ENCODE peak calls at places on chromosomes 7 and 10, in six cellular contexts. N, Q, X, J, I and D are unnamed samples.

GRCh38 chr10:129860396-129860795 is 103.7 kb downstream of the EBF3 start:
- DNase-seq in J (no peak), I (no peak), Q (no peak), X (no peak), N (no peak), D (no peak)

GRCh38 chr7:129721139-129721538 is 109.6 kb downstream of the NRF1 start:
- DNase-seq in I (no peak), J (no peak), Q (no peak), X (no peak), N (peak), D (no peak)

GRCh38 chr7:76315372-76315771 is 12.9 kb downstream of the HSPB1 start:
- DNase-seq in I (no peak), Q (no peak), X (no peak), N (no peak), J (no peak), D (peak)

GRCh38 chr10:27437775-27438174 is 66.3 kb upstream of the RAB18 start:
- DNase-seq in J (no peak), N (no peak), I (no peak), Q (no peak), X (no peak), D (no peak)

GRCh38 chr7:104415700-104416099 is 87.3 kb downstream of the LHFPL3 start:
- DNase-seq in Q (no peak), I (no peak), J (no peak), X (no peak), N (no peak), D (no peak)

GRCh38 chr7:119090851-119091250 is 866.3 kb downstream of the ANKRD7 start:
- DNase-seq in I (no peak), X (no peak), J (no peak), Q (no peak), N (no peak), D (no peak)

GRCh38 chr10:13972609-13973008 is 358.1 kb downstream of the FRMD4A start:
- DNase-seq in X (no peak), J (no peak), I (no peak), Q (no peak), N (no peak), D (no peak)

GRCh38 chr7:102230593-102230992 is 56.1 kb upstream of the SH2B2 start:
- DNase-seq in X (no peak), J (no peak), N (peak), I (no peak), Q (peak), D (no peak)

GRCh38 chr10:75207868-75208167 is 2.8 kb upstream of the VDAC2 start:
- DNase-seq in J (no peak), N (no peak), X (no peak), I (no peak), Q (no peak), D (no peak)

GRCh38 chr7:100585511-100586265 is at the start of gene LRCH4:
- DNase-seq in I (no peak), X (no peak), Q (peak), J (peak), N (peak), D (no peak)

GRCh38 chr7:140153666-140154161 is 23.1 kb downstream of the KDM7A start:
- DNase-seq in I (no peak), J (no peak), N (no peak), X (no peak), Q (no peak), D (peak)

GRCh38 chr7:92815412-92815811 is 21.0 kb downstream of the CDK6 start:
- DNase-seq in Q (no peak), N (no peak), I (no peak), J (no peak), X (no peak), D (no peak)

GRCh38 chr10:91996266-91996665 is 72.7 kb downstream of the BTAF1 start:
- DNase-seq in J (no peak), X (no peak), I (no peak), N (no peak), Q (no peak), D (no peak)

GRCh38 chr10:103786020-103786419 is 69.4 kb downstream of the SH3PXD2A start:
- DNase-seq in I (no peak), J (no peak), X (no peak), N (no peak), Q (no peak), D (no peak)

GRCh38 chr10:83917519-83918506 is 221.5 kb upstream of the GHITM start:
- DNase-seq in I (no peak), X (no peak), J (peak), N (no peak), Q (no peak), D (peak)

GRCh38 chr10:63576501-63576900 is 55.3 kb downstream of the REEP3 start:
- DNase-seq in N (no peak), J (no peak), Q (no peak), X (no peak), I (no peak), D (no peak)

GRCh38 chr10:98620503-98620902 is 173.8 kb upstream of the HPS1 start:
- DNase-seq in I (no peak), Q (no peak), J (peak), N (no peak), X (no peak), D (no peak)

GRCh38 chr10:124468624-124469023 is 7.0 kb downstream of the LHPP start:
- DNase-seq in N (no peak), Q (no peak), J (no peak), I (no peak), X (no peak), D (no peak)

GRCh38 chr10:76558586-76558985 is 1079.0 kb downstream of the KCNMA1 start:
- DNase-seq in X (no peak), Q (no peak), I (no peak), N (peak), J (no peak), D (no peak)

GRCh38 chr10:75586814-75587213 is 155.4 kb downstream of the LRMDA start:
- DNase-seq in I (no peak), Q (no peak), J (no peak), N (no peak), X (no peak), D (no peak)

GRCh38 chr10:114151486-114151885 is 22.5 kb downstream of the CCDC186 start:
- DNase-seq in Q (peak), N (peak), J (no peak), I (peak), X (no peak), D (no peak)

GRCh38 chr10:71077143-71077581 is 135.2 kb upstream of the UNC5B start:
- DNase-seq in I (no peak), X (no peak), J (peak), N (peak), Q (no peak), D (no peak)

GRCh38 chr7:127657500-127657899 is 5.5 kb downstream of the SND1 start:
- DNase-seq in N (no peak), J (no peak), X (no peak), I (no peak), Q (no peak), D (no peak)

GRCh38 chr10:24722131-24722675 is 1.5 kb downstream of the ARHGAP21 start:
- DNase-seq in I (no peak), J (no peak), Q (no peak), X (no peak), N (no peak), D (no peak)

GRCh38 chr10:101595591-101596433 is 7.7 kb downstream of the DPCD start:
- DNase-seq in Q (no peak), I (no peak), J (no peak), X (no peak), N (no peak), D (no peak)

GRCh38 chr7:37113661-37114355 is 334.9 kb downstream of the ELMO1 start:
- DNase-seq in N (peak), I (no peak), X (no peak), J (no peak), Q (no peak), D (no peak)

GRCh38 chr10:110398419-110399162 is 93.9 kb upstream of the SMNDC1 start:
- DNase-seq in N (peak), I (peak), X (no peak), J (peak), Q (peak), D (peak)

GRCh38 chr7:118104812-118105441 is 79.0 kb upstream of the LSM8 start:
- DNase-seq in J (no peak), N (peak), I (no peak), Q (peak), X (no peak), D (no peak)

GRCh38 chr7:103962070-103962469 is 27.4 kb downstream of the RELN start:
- DNase-seq in X (no peak), N (no peak), Q (no peak), J (peak), I (no peak), D (no peak)

GRCh38 chr7:24980695-24981543 is 941 bp upstream of the OSBPL3 start:
- DNase-seq in I (no peak), X (no peak), J (peak), N (peak), Q (peak), D (peak)

GRCh38 chr7:39379416-39379815 is 186.8 kb upstream of the YAE1 start:
- DNase-seq in Q (no peak), N (no peak), X (no peak), J (no peak), I (no peak), D (no peak)

GRCh38 chr7:39372383-39372782 is 193.8 kb upstream of the YAE1 start:
- DNase-seq in Q (no peak), I (no peak), N (no peak), J (no peak), X (no peak), D (no peak)

GRCh38 chr7:39375874-39376190 is 190.4 kb upstream of the YAE1 start:
- DNase-seq in N (no peak), I (no peak), J (no peak), Q (no peak), X (no peak), D (no peak)

DNA sequence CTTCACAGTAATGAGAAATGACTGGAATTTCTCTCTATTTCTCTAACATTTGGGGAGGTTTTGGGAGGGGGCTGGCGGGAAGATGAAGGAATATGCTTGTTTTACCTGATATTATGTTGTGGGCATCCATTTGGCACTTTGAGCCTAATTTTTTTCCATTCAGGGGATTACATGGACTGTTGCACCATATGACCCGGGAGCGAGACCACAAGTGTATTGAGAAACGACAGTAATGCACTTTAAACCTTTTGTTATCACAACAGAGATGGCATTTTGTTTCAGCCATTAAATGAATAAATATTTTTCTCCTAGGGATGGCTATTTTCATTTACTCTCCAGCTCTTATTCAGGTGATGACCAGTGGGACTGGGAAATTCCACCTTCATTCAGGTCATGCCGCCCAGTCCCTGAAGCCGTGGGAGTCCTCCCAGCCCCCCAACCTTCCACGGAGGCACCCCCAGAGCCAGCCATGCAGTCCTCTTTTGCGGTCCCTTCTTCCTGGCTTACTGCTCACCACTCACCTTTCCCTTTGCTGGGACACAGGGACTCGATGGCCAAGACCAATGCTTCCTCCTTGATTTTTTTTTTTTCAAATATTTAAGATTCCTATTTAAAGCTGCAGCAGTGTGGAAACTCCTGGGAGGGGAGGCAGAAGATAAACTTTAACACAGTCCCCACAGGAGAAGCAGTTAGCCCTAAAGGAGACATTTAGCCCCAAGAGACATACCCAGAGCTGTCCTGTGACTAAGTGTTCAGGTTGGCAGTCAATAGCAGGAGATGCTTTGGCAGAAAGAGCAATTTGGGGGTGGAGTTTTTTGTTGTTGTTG is 190.9 kb upstream of the YAE1 start:
- DNase-seq in I (no peak), J (no peak), Q (no peak), X (no peak), N (no peak), D (no peak)
- H3K27ac ChIP-seq in I (no peak), J (no peak), Q (no peak), X (no peak), N (no peak), D (no peak)

DNA sequence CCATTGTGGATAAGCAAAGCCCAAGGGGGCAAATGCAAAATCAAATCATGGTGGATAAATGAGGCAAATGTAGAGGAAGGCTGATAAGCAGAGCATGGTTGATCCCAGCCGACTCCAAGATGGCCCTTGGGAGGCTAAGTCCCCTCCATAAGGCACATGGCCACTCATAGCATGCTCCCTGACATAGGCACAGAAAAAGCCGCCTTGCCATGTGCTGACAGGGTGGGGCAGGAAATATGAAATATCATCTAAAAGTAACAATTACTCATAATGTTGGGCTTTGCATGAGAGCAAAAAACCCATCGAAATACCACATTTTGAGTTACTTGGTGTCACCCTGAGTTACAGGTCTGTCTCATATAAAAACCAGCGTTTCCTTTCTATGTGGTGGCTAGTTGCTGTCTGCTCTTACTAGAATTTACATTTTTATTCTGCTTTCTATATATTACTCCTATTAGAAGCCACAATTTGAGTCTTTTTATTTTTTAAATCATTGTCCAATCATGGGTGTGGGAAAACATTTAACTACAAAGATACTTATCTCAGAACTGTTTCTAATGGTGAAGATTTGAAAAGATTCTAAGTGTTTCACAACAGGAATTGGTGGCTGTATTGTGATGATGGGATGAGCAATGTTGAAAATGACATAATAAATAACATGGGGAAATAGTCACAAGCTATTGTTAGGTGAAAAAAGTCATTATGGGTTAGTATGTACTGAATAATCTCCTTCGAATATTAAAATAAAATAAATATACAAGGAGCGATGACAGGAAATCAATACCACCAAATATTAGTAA is 102.7 kb downstream of the CUBN start:
- DNase-seq in Q (peak), X (no peak), N (peak), I (no peak), J (peak), D (no peak)
- H3K27ac ChIP-seq in Q (peak), X (no peak), N (peak), I (peak), J (no peak), D (no peak)

DNA sequence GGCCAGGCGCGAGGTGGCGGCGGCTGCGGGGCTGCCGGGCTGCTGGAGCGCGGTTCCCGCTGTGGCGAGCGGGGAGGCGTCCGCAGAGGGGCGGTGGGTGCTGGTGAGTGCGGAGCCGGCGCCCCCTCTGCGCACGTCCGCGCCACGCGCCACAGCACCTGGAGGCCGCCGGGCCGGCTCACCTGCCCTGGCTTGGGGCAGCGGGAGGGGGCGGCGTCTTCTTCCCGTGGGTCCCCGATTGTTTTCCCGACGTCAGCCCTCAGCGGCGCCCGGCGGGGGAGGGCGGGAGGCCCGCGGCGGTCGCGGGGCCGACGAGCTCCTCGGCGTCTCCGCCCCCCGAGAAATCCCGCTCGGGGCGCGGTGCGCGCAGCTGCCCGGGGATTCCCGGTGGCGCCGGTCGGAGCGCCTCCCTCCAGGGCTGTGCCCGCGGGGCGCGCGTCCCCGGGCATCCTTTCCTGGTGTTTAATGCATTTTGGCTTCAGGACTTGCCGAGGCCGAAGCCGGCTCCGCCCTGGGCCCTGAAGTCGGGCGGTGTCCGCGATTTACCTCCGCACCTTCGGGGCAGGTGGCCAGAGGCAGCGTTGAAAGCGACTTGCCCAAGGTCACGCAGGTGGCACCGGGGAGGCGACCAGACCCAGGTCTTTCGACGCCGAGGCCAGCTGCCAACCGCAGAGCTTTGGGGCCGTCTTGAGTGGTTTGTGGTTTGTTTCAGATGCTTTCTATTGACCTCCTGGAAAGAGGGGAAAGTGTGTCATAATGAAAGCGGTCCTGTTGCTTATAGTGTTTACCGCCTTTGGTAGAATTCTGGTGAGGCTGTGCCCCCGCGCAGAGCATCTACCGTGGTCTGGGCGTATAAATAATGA is 582 bp downstream of the PLEKHA1 start:
- DNase-seq in N (peak), Q (peak), J (peak), X (peak), I (no peak), D (peak)
- H3K27ac ChIP-seq in N (peak), Q (peak), J (peak), X (peak), I (no peak), D (peak)

DNA sequence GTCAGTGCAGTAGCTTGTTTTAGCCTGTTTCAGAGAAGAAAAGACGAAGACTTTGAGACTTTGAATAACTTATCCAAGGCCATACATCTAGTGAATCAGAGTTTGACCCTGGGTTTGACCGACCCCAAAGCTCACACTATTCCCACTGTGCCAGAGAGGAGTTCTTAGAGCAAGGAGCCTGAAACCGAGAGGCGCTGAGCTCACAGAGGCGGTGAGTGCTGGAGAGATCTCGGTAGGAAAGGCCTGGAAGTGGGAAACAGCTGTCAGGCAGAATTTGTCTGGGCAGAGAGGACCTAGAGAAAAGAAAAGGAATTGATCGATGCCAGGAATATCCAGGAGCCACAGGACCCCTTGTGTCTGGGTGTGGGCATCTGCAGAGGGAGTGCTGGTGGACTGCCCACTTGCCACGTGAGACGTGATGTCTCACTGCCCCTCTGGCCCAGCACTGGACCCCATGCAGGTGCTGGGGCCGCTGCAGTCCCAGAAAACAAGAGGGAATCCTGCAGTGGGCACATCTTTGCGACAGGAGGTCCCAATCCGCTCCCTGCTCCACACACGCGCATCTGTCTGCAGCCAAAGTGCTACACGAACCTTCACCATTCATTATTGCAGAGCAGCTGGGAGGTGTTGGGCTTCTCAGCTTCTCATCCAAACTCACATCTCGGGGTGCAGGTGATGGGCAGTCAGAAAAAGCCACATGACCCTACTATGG is 6.2 kb downstream of the CALML3 start:
- DNase-seq in Q (no peak), J (peak), N (no peak), I (no peak), X (no peak), D (no peak)
- H3K27ac ChIP-seq in Q (no peak), J (no peak), N (no peak), I (no peak), X (no peak), D (no peak)

GRCh38 chr10:8159628-8160165 is 105.2 kb downstream of the GATA3 start:
- DNase-seq in X (no peak), J (no peak), N (no peak), I (no peak), Q (peak), D (no peak)
- H3K27ac ChIP-seq in X (no peak), J (no peak), N (no peak), I (no peak), Q (no peak), D (no peak)

GRCh38 chr7:155206286-155207020 is 91.2 kb upstream of the INSIG1 start:
- DNase-seq in X (no peak), N (peak), Q (no peak), J (no peak), I (peak), D (peak)
- H3K27ac ChIP-seq in X (no peak), N (peak), Q (peak), J (no peak), I (peak), D (peak)

GRCh38 chr7:2954433-2954853 is 89.2 kb downstream of the CARD11 start:
- DNase-seq in N (no peak), J (no peak), Q (no peak), X (no peak), I (no peak), D (peak)

GRCh38 chr7:2955177-2955768 is 88.4 kb downstream of the CARD11 start:
- DNase-seq in J (peak), I (no peak), Q (no peak), X (no peak), N (no peak), D (no peak)

GRCh38 chr7:2958416-2959342 is 85.0 kb downstream of the CARD11 start:
- DNase-seq in J (peak), I (no peak), Q (no peak), N (no peak), X (no peak), D (no peak)

GRCh38 chr7:2956076-2956475 is 87.6 kb downstream of the CARD11 start:
- DNase-seq in Q (no peak), J (peak), I (no peak), X (no peak), N (no peak), D (no peak)

GRCh38 chr7:2956526-2957368 is 86.9 kb downstream of the CARD11 start:
- DNase-seq in I (peak), N (peak), J (peak), Q (peak), X (no peak), D (no peak)
- H3K27ac ChIP-seq in I (peak), N (no peak), J (no peak), Q (peak), X (no peak), D (no peak)